ENCODE peak calls at places on chromosomes 16 and 17, in seven cellular contexts. N is effector CD4-positive, alpha-beta T cell; Q is T-helper 2 cell; D is right atrium auricular region; O is hypothalamus; U is foreskin keratinocyte; R is glomerular endothelial cell. I is an unnamed sample.

GRCh38 chr16:4945560-4946502 is 8.9 kb upstream of the PPL start:
- DNase-seq in D (peak; percentile 72), R (no peak), U (no peak), Q (no peak), N (no peak), O (no peak), I (no peak)

GRCh38 chr17:74736423-74737298 is at the start of gene RAB37:
- DNase-seq in R (no peak), U (no peak), Q (peak; percentile 27), O (no peak), D (peak; percentile 66), N (peak; percentile 45), I (no peak)

GRCh38 chr17:44915321-44915726 is at the start of gene GFAP:
- DNase-seq in U (no peak), O (no peak), D (no peak), R (no peak), Q (no peak), N (no peak), I (no peak)

GRCh38 chr17:19288453-19288852 is 51.3 kb downstream of the EPN2 start:
- DNase-seq in Q (no peak), U (no peak), N (no peak), D (no peak), O (no peak), R (no peak), I (no peak)

GRCh38 chr17:73269329-73269615 is 7.6 kb upstream of the CPSF4L start:
- DNase-seq in O (no peak), U (no peak), Q (no peak), R (no peak), D (no peak), N (no peak), I (no peak)

GRCh38 chr17:67520282-67520906 is 143.3 kb downstream of the PITPNC1 start:
- DNase-seq in D (no peak), Q (no peak), U (no peak), N (no peak), R (no peak), O (no peak), I (no peak)

GRCh38 chr17:30586818-30587595 is 109.8 kb downstream of the GOSR1 start:
- DNase-seq in O (no peak), N (no peak), Q (no peak), R (no peak), U (peak; percentile 18), D (no peak), I (peak; percentile 61)

GRCh38 chr17:2239882-2240430 is 63.6 kb downstream of the SMG6 start:
- DNase-seq in D (peak; percentile 88), N (no peak), R (peak; percentile 54), Q (no peak), U (peak; percentile 74), O (no peak), I (peak; percentile 74)

GRCh38 chr16:80580109-80580832 is 39.5 kb downstream of the DYNLRB2 start:
- DNase-seq in R (no peak), N (peak; percentile 42), Q (no peak), O (no peak), U (peak; percentile 62), D (no peak), I (no peak)

GRCh38 chr17:79028496-79029326 is 4.7 kb downstream of the C1QTNF1 start:
- DNase-seq in D (peak; percentile 56), Q (no peak), O (no peak), U (no peak), R (no peak), N (no peak), I (no peak)

GRCh38 chr17:35160354-35161201 is 13.0 kb downstream of the UNC45B start:
- DNase-seq in O (no peak), N (peak; percentile 33), D (no peak), U (no peak), Q (no peak), R (no peak), I (no peak)

GRCh38 chr17:50593321-50593720 is 32.8 kb downstream of the CACNA1G start:
- DNase-seq in D (no peak), R (no peak), O (no peak), Q (no peak), N (no peak), U (no peak), I (no peak)

GRCh38 chr17:67648032-67648761 is 69.5 kb upstream of the NOL11 start:
- DNase-seq in U (no peak), N (no peak), O (no peak), R (no peak), Q (no peak), D (no peak), I (no peak)